ENCODE peak calls at places on chromosomes 4 and X, in seven cellular contexts. T is H4; K is GM19239; B is central memory CD4-positive, alpha-beta T cell; Y is Kasumi-1; S is GM04504; E is fibroblast of lung. R is an unnamed sample.

GRCh38 chrX:152814048-152814447 is 16.5 kb downstream of the CETN2 start:
- DNase-seq in E (no peak), Y (no peak), K (no peak), T (no peak), B (no peak), S (no peak), R (no peak)

GRCh38 chr4:88091378-88091777 is 67.1 kb downstream of the ABCG2 start:
- DNase-seq in E (peak; percentile 72), K (no peak), B (no peak), T (no peak), Y (no peak), S (no peak), R (no peak)

GRCh38 chr4:10962246-10962645 is 277.7 kb upstream of the CLNK start:
- DNase-seq in E (no peak), Y (no peak), K (no peak), S (no peak), T (no peak), B (no peak), R (no peak)

GRCh38 chrX:78517124-78517523 is 142.0 kb downstream of the RTL3 start:
- DNase-seq in E (peak; percentile 57), S (no peak), K (no peak), Y (no peak), T (no peak), B (peak; percentile 91), R (no peak)

GRCh38 chr4:183659919-183660318 is 826 bp downstream of the TRAPPC11 start:
- DNase-seq in Y (peak; percentile 45), K (no peak), T (no peak), S (no peak), E (peak; percentile 9), B (no peak), R (no peak)

GRCh38 chr4:154082760-154083530 is 294.1 kb upstream of the SFRP2 start:
- DNase-seq in Y (peak; percentile 4), T (peak; percentile 25), B (no peak), S (no peak), E (peak; percentile 70), K (no peak), R (no peak)

GRCh38 chr4:6263541-6264540 is 5.8 kb upstream of the WFS1 start:
- DNase-seq in T (no peak), S (no peak), E (peak; percentile 46), B (no peak), K (no peak), Y (no peak), R (no peak)

GRCh38 chr4:70192895-70193294 is 2.6 kb upstream of the ODAM start:
- DNase-seq in K (no peak), S (no peak), B (no peak), Y (no peak), T (no peak), E (no peak), R (no peak)

GRCh38 chr4:142984871-142985585 is 138.9 kb upstream of the INPP4B start:
- DNase-seq in B (no peak), S (no peak), T (no peak), E (peak; percentile 9), Y (peak; percentile 31), K (no peak), R (no peak)

GRCh38 chr4:185149392-185149791 is 6.3 kb downstream of the SLC25A4 start:
- DNase-seq in K (no peak), Y (no peak), E (no peak), S (no peak), T (no peak), B (no peak), R (no peak)

GRCh38 chr4:38132140-38132673 is 172.0 kb downstream of the PTTG2 start:
- DNase-seq in S (peak; percentile 97), B (peak; percentile 77), T (peak; percentile 99), K (peak; percentile 67), E (peak; percentile 99), Y (no peak), R (no peak)

GRCh38 chrX:107845625-107846024 is 20.0 kb downstream of the MID2 start:
- DNase-seq in T (no peak), B (no peak), Y (no peak), K (no peak), E (no peak), S (no peak), R (no peak)

GRCh38 chr4:106583567-106583966 is 215.0 kb upstream of the GIMD1 start:
- DNase-seq in B (no peak), K (no peak), S (peak; percentile 92), Y (peak; percentile 8), T (peak; percentile 45), E (peak; percentile 98), R (no peak)

GRCh38 chrX:107672955-107673378 is 44.7 kb downstream of the PRPS1 start:
- DNase-seq in B (peak; percentile 92), E (peak; percentile 70), S (peak; percentile 35), K (no peak), Y (peak; percentile 23), T (peak; percentile 82), R (peak; percentile 75)

GRCh38 chr4:102139932-102140331 is 205.3 kb downstream of the SLC39A8 start:
- DNase-seq in Y (no peak), K (no peak), B (no peak), S (no peak), E (peak; percentile 49), T (no peak), R (no peak)

GRCh38 chr4:101643201-101643600 is 147.3 kb upstream of the BANK1 start:
- DNase-seq in S (no peak), E (peak; percentile 12), B (no peak), K (no peak), T (no peak), Y (no peak), R (no peak)

GRCh38 chrX:119288890-119289393 is 52.9 kb downstream of the PGRMC1 start:
- DNase-seq in E (no peak), S (no peak), Y (no peak), K (no peak), B (no peak), T (no peak), R (no peak)

GRCh38 chr4:87406462-87406861 is 15.5 kb upstream of the HSD17B11 start:
- DNase-seq in B (no peak), K (no peak), T (no peak), E (no peak), Y (peak; percentile 89), S (no peak), R (no peak)

GRCh38 chr4:109355835-109356234 is 53.4 kb upstream of the COL25A1 start:
- DNase-seq in E (no peak), B (no peak), S (no peak), Y (peak; percentile 9), T (no peak), K (no peak), R (no peak)

GRCh38 chrX:47233333-47234113 is 714 bp downstream of the USP11 start:
- DNase-seq in Y (peak; percentile 97), B (peak; percentile 97), E (peak; percentile 97), T (peak; percentile 97), K (peak; percentile 53), S (peak; percentile 93), R (peak; percentile 90)

GRCh38 chrX:151384807-151385206 is 12.2 kb upstream of the VMA21 start:
- DNase-seq in B (no peak), E (no peak), Y (no peak), S (no peak), T (peak; percentile 47), K (no peak), R (no peak)

GRCh38 chrX:68090266-68090665 is 343.0 kb downstream of the OPHN1 start:
- DNase-seq in B (no peak), S (no peak), E (no peak), Y (no peak), T (no peak), K (no peak), R (no peak)

GRCh38 chrX:10983526-10983925 is 127.6 kb upstream of the HCCS start:
- DNase-seq in T (no peak), S (no peak), B (no peak), E (no peak), K (no peak), Y (no peak), R (no peak)

GRCh38 chrX:27548624-27549023 is 41.5 kb upstream of the DCAF8L2 start:
- DNase-seq in B (no peak), E (no peak), Y (no peak), S (no peak), K (no peak), T (no peak), R (no peak)

GRCh38 chr4:41587286-41587685 is 49.3 kb downstream of the LIMCH1 start:
- DNase-seq in E (no peak), B (no peak), Y (no peak), K (no peak), T (no peak), S (no peak), R (no peak)

GRCh38 chr4:23899565-23899964 is 9.7 kb upstream of the PPARGC1A start:
- DNase-seq in T (no peak), S (no peak), E (no peak), B (no peak), K (no peak), Y (no peak), R (no peak)

GRCh38 chrX:48939417-48940228 is 17.8 kb downstream of the OTUD5 start:
- DNase-seq in B (peak; percentile 51), T (no peak), E (no peak), K (no peak), S (no peak), Y (no peak), R (no peak)

GRCh38 chr4:88119951-88120350 is 38.5 kb downstream of the ABCG2 start:
- DNase-seq in T (no peak), S (no peak), K (no peak), Y (no peak), E (no peak), B (no peak), R (no peak)

GRCh38 chr4:54784188-54784671 is 126.5 kb downstream of the KIT start:
- DNase-seq in B (no peak), Y (no peak), E (peak; percentile 34), S (peak; percentile 93), T (peak; percentile 69), K (no peak), R (peak; percentile 77)

R was measured in psoas muscle.